ENCODE peak calls at places on chromosomes 13 and 19, in four cellular contexts. One of them, this sample, is unnamed.

GRCh38 chr19:28633223-28634030 is 579.5 kb downstream of the UQCRFS1 start:
- DNase-seq in C1 segment of cervical spinal cord: no peak
- DNase-seq in stimulated activated CD8-positive, alpha-beta memory T cell treated with anti-CD3 and anti-CD28 coated beads, Interleukin-2, amount 100 ng/mL, for 48 hours: peak
- DNase-seq in HT1080: peak
- DNase-seq in this sample: peak

GRCh38 chr13:43357435-43358065 is 334.2 kb downstream of the DNAJC15 start:
- DNase-seq in C1 segment of cervical spinal cord: no peak
- DNase-seq in stimulated activated CD8-positive, alpha-beta memory T cell treated with anti-CD3 and anti-CD28 coated beads, Interleukin-2, amount 100 ng/mL, for 48 hours: no peak
- DNase-seq in HT1080: no peak
- DNase-seq in this sample: no peak

GRCh38 chr19:43704002-43704705 is 11.7 kb upstream of the IRGC start:
- DNase-seq in C1 segment of cervical spinal cord: no peak
- DNase-seq in stimulated activated CD8-positive, alpha-beta memory T cell treated with anti-CD3 and anti-CD28 coated beads, Interleukin-2, amount 100 ng/mL, for 48 hours: no peak
- DNase-seq in HT1080: peak
- DNase-seq in this sample: no peak

GRCh38 chr13:111423168-111423785 is 102.8 kb downstream of the TEX29 start:
- DNase-seq in C1 segment of cervical spinal cord: no peak
- DNase-seq in stimulated activated CD8-positive, alpha-beta memory T cell treated with anti-CD3 and anti-CD28 coated beads, Interleukin-2, amount 100 ng/mL, for 48 hours: no peak
- DNase-seq in HT1080: peak
- DNase-seq in this sample: no peak

GRCh38 chr13:98174321-98174720 is 2.7 kb downstream of the RNF113B start:
- DNase-seq in C1 segment of cervical spinal cord: no peak
- DNase-seq in stimulated activated CD8-positive, alpha-beta memory T cell treated with anti-CD3 and anti-CD28 coated beads, Interleukin-2, amount 100 ng/mL, for 48 hours: no peak
- DNase-seq in HT1080: no peak
- DNase-seq in this sample: no peak

GRCh38 chr19:8336072-8336569 is 6.9 kb downstream of the KANK3 start:
- DNase-seq in C1 segment of cervical spinal cord: no peak
- DNase-seq in stimulated activated CD8-positive, alpha-beta memory T cell treated with anti-CD3 and anti-CD28 coated beads, Interleukin-2, amount 100 ng/mL, for 48 hours: no peak
- DNase-seq in HT1080: no peak
- DNase-seq in this sample: no peak

GRCh38 chr19:58409010-58409790 is 751 bp downstream of the ZNF584 start:
- DNase-seq in C1 segment of cervical spinal cord: peak
- DNase-seq in stimulated activated CD8-positive, alpha-beta memory T cell treated with anti-CD3 and anti-CD28 coated beads, Interleukin-2, amount 100 ng/mL, for 48 hours: no peak
- DNase-seq in HT1080: peak
- DNase-seq in this sample: no peak

GRCh38 chr13:51737609-51738008 is 66.4 kb downstream of the DHRS12 start:
- DNase-seq in C1 segment of cervical spinal cord: no peak
- DNase-seq in stimulated activated CD8-positive, alpha-beta memory T cell treated with anti-CD3 and anti-CD28 coated beads, Interleukin-2, amount 100 ng/mL, for 48 hours: peak
- DNase-seq in HT1080: no peak
- DNase-seq in this sample: no peak

GRCh38 chr13:76667551-76667950 is 218.7 kb downstream of the KCTD12 start:
- DNase-seq in C1 segment of cervical spinal cord: peak
- DNase-seq in stimulated activated CD8-positive, alpha-beta memory T cell treated with anti-CD3 and anti-CD28 coated beads, Interleukin-2, amount 100 ng/mL, for 48 hours: no peak
- DNase-seq in HT1080: peak
- DNase-seq in this sample: no peak

GRCh38 chr19:7633619-7634018 is at the start of gene PCP2:
- DNase-seq in C1 segment of cervical spinal cord: no peak
- DNase-seq in stimulated activated CD8-positive, alpha-beta memory T cell treated with anti-CD3 and anti-CD28 coated beads, Interleukin-2, amount 100 ng/mL, for 48 hours: no peak
- DNase-seq in HT1080: no peak
- DNase-seq in this sample: no peak

GRCh38 chr13:107339209-107339608 is 771.3 kb upstream of the ARGLU1 start:
- DNase-seq in C1 segment of cervical spinal cord: no peak
- DNase-seq in stimulated activated CD8-positive, alpha-beta memory T cell treated with anti-CD3 and anti-CD28 coated beads, Interleukin-2, amount 100 ng/mL, for 48 hours: no peak
- DNase-seq in HT1080: peak
- DNase-seq in this sample: no peak

GRCh38 chr13:94710081-94710809 is 2.1 kb downstream of the SOX21 start:
- DNase-seq in C1 segment of cervical spinal cord: no peak
- DNase-seq in stimulated activated CD8-positive, alpha-beta memory T cell treated with anti-CD3 and anti-CD28 coated beads, Interleukin-2, amount 100 ng/mL, for 48 hours: no peak
- DNase-seq in HT1080: no peak
- DNase-seq in this sample: no peak

GRCh38 chr13:59680429-59681024 is 483.2 kb downstream of the DIAPH3 start:
- DNase-seq in C1 segment of cervical spinal cord: no peak
- DNase-seq in stimulated activated CD8-positive, alpha-beta memory T cell treated with anti-CD3 and anti-CD28 coated beads, Interleukin-2, amount 100 ng/mL, for 48 hours: no peak
- DNase-seq in HT1080: peak
- DNase-seq in this sample: no peak

GRCh38 chr19:39083983-39084731 is at the start of gene ACP7:
- DNase-seq in C1 segment of cervical spinal cord: peak
- DNase-seq in stimulated activated CD8-positive, alpha-beta memory T cell treated with anti-CD3 and anti-CD28 coated beads, Interleukin-2, amount 100 ng/mL, for 48 hours: no peak
- DNase-seq in HT1080: no peak
- DNase-seq in this sample: no peak

GRCh38 chr19:49216076-49216475 is 58.5 kb downstream of the TRPM4 start:
- DNase-seq in C1 segment of cervical spinal cord: no peak
- DNase-seq in stimulated activated CD8-positive, alpha-beta memory T cell treated with anti-CD3 and anti-CD28 coated beads, Interleukin-2, amount 100 ng/mL, for 48 hours: no peak
- DNase-seq in HT1080: peak
- DNase-seq in this sample: no peak

GRCh38 chr19:43774103-43774939 is 6.5 kb downstream of the KCNN4 start:
- DNase-seq in C1 segment of cervical spinal cord: peak
- DNase-seq in stimulated activated CD8-positive, alpha-beta memory T cell treated with anti-CD3 and anti-CD28 coated beads, Interleukin-2, amount 100 ng/mL, for 48 hours: no peak
- DNase-seq in HT1080: no peak
- DNase-seq in this sample: peak

GRCh38 chr19:12774588-12775555 is at the start of gene HOOK2:
- DNase-seq in C1 segment of cervical spinal cord: peak
- DNase-seq in stimulated activated CD8-positive, alpha-beta memory T cell treated with anti-CD3 and anti-CD28 coated beads, Interleukin-2, amount 100 ng/mL, for 48 hours: no peak
- DNase-seq in HT1080: no peak
- DNase-seq in this sample: peak